ENCODE peak calls at places on chromosomes 7 and 10, in seven cellular contexts. One of them, this sample, is unnamed.

GRCh38 chr10:113442340-113442739 is 110.5 kb upstream of the HABP2 start:
- DNase-seq in AG04450: no peak
- DNase-seq in ovary: no peak
- DNase-seq in fibroblast of mammary gland: no peak
- DNase-seq in tibial artery: no peak
- DNase-seq in Calu3: no peak
- DNase-seq in IMR-90: no peak
- DNase-seq in this sample: no peak

GRCh38 chr10:96377816-96378294 is 19.1 kb upstream of the OPALIN start:
- DNase-seq in Calu3: no peak
- DNase-seq in fibroblast of mammary gland: peak
- DNase-seq in IMR-90: no peak
- DNase-seq in AG04450: no peak
- DNase-seq in ovary: peak
- DNase-seq in tibial artery: no peak
- DNase-seq in this sample: no peak

GRCh38 chr10:14093735-14094484 is 236.8 kb downstream of the FRMD4A start:
- DNase-seq in AG04450: peak
- DNase-seq in ovary: no peak
- DNase-seq in fibroblast of mammary gland: peak
- DNase-seq in tibial artery: no peak
- DNase-seq in IMR-90: peak
- DNase-seq in Calu3: peak
- DNase-seq in this sample: no peak

GRCh38 chr10:69766161-69766910 is 35.4 kb upstream of the COL13A1 start:
- DNase-seq in tibial artery: no peak
- DNase-seq in AG04450: no peak
- DNase-seq in IMR-90: no peak
- DNase-seq in Calu3: no peak
- DNase-seq in ovary: peak
- DNase-seq in fibroblast of mammary gland: peak
- DNase-seq in this sample: no peak

GRCh38 chr7:112938895-112939588 is 147.6 kb downstream of the GPR85 start:
- DNase-seq in ovary: peak
- DNase-seq in fibroblast of mammary gland: peak
- DNase-seq in tibial artery: peak
- DNase-seq in Calu3: peak
- DNase-seq in AG04450: no peak
- DNase-seq in IMR-90: peak
- DNase-seq in this sample: peak

GRCh38 chr10:119734396-119735332 is 8.8 kb downstream of the INPP5F start:
- DNase-seq in IMR-90: peak
- DNase-seq in ovary: no peak
- DNase-seq in AG04450: no peak
- DNase-seq in Calu3: no peak
- DNase-seq in tibial artery: no peak
- DNase-seq in fibroblast of mammary gland: peak
- DNase-seq in this sample: no peak

GRCh38 chr7:115289966-115290365 is 368.1 kb downstream of the MDFIC start:
- DNase-seq in Calu3: no peak
- DNase-seq in tibial artery: no peak
- DNase-seq in IMR-90: peak
- DNase-seq in AG04450: no peak
- DNase-seq in fibroblast of mammary gland: peak
- DNase-seq in ovary: no peak
- DNase-seq in this sample: no peak

GRCh38 chr7:87933605-87933952 is 472 bp upstream of the ADAM22 start:
- DNase-seq in IMR-90: no peak
- DNase-seq in Calu3: no peak
- DNase-seq in AG04450: no peak
- DNase-seq in ovary: no peak
- DNase-seq in tibial artery: no peak
- DNase-seq in fibroblast of mammary gland: no peak
- DNase-seq in this sample: no peak

GRCh38 chr10:9957352-9957751 is 1060.3 kb upstream of the CELF2 start:
- DNase-seq in IMR-90: peak
- DNase-seq in fibroblast of mammary gland: peak
- DNase-seq in AG04450: peak
- DNase-seq in ovary: no peak
- DNase-seq in Calu3: no peak
- DNase-seq in tibial artery: no peak
- DNase-seq in this sample: no peak

GRCh38 chr10:74754397-74754796 is 72.0 kb upstream of the KAT6B start:
- DNase-seq in Calu3: no peak
- DNase-seq in AG04450: no peak
- DNase-seq in IMR-90: peak
- DNase-seq in ovary: no peak
- DNase-seq in fibroblast of mammary gland: no peak
- DNase-seq in tibial artery: peak
- DNase-seq in this sample: no peak

GRCh38 chr7:132117181-132117580 is 459.1 kb downstream of the PLXNA4 start:
- DNase-seq in IMR-90: peak
- DNase-seq in fibroblast of mammary gland: peak
- DNase-seq in Calu3: no peak
- DNase-seq in tibial artery: no peak
- DNase-seq in ovary: no peak
- DNase-seq in AG04450: no peak
- DNase-seq in this sample: no peak

GRCh38 chr7:88331322-88331721 is 24.6 kb upstream of the STEAP4 start:
- DNase-seq in ovary: no peak
- DNase-seq in AG04450: no peak
- DNase-seq in Calu3: no peak
- DNase-seq in tibial artery: no peak
- DNase-seq in fibroblast of mammary gland: peak
- DNase-seq in IMR-90: no peak
- DNase-seq in this sample: no peak

GRCh38 chr7:11434371-11434770 is 397.6 kb downstream of the THSD7A start:
- DNase-seq in tibial artery: no peak
- DNase-seq in Calu3: no peak
- DNase-seq in ovary: no peak
- DNase-seq in AG04450: no peak
- DNase-seq in fibroblast of mammary gland: peak
- DNase-seq in IMR-90: no peak
- DNase-seq in this sample: no peak

GRCh38 chr7:91569702-91570457 is 305.6 kb downstream of the FZD1 start:
- DNase-seq in ovary: no peak
- DNase-seq in fibroblast of mammary gland: peak
- DNase-seq in tibial artery: no peak
- DNase-seq in AG04450: no peak
- DNase-seq in IMR-90: no peak
- DNase-seq in Calu3: no peak
- DNase-seq in this sample: no peak

GRCh38 chr7:149766215-149766614 is 7.2 kb downstream of the ZNF467 start:
- DNase-seq in Calu3: no peak
- DNase-seq in ovary: no peak
- DNase-seq in tibial artery: no peak
- DNase-seq in AG04450: no peak
- DNase-seq in fibroblast of mammary gland: no peak
- DNase-seq in IMR-90: no peak
- DNase-seq in this sample: no peak

GRCh38 chr10:12384906-12385305 is 35.6 kb downstream of the CAMK1D start:
- DNase-seq in tibial artery: no peak
- DNase-seq in Calu3: no peak
- DNase-seq in ovary: no peak
- DNase-seq in IMR-90: no peak
- DNase-seq in fibroblast of mammary gland: no peak
- DNase-seq in AG04450: no peak
- DNase-seq in this sample: no peak

GRCh38 chr7:127699853-127700252 is 47.9 kb downstream of the SND1 start:
- DNase-seq in fibroblast of mammary gland: no peak
- DNase-seq in IMR-90: no peak
- DNase-seq in Calu3: no peak
- DNase-seq in ovary: no peak
- DNase-seq in tibial artery: no peak
- DNase-seq in AG04450: no peak
- DNase-seq in this sample: no peak

GRCh38 chr10:129341131-129341530 is 125.9 kb upstream of the MGMT start:
- DNase-seq in AG04450: no peak
- DNase-seq in tibial artery: no peak
- DNase-seq in ovary: no peak
- DNase-seq in fibroblast of mammary gland: no peak
- DNase-seq in IMR-90: no peak
- DNase-seq in Calu3: no peak
- DNase-seq in this sample: no peak

GRCh38 chr10:129344103-129344502 is 122.9 kb upstream of the MGMT start:
- DNase-seq in AG04450: no peak
- DNase-seq in tibial artery: no peak
- DNase-seq in IMR-90: no peak
- DNase-seq in Calu3: no peak
- DNase-seq in ovary: no peak
- DNase-seq in fibroblast of mammary gland: no peak
- DNase-seq in this sample: no peak

GRCh38 chr10:129344506-129344905 is 122.5 kb upstream of the MGMT start:
- DNase-seq in ovary: no peak
- DNase-seq in AG04450: no peak
- DNase-seq in tibial artery: no peak
- DNase-seq in fibroblast of mammary gland: no peak
- DNase-seq in IMR-90: no peak
- DNase-seq in Calu3: no peak
- DNase-seq in this sample: no peak

GRCh38 chr10:129343141-129343540 is 123.9 kb upstream of the MGMT start:
- DNase-seq in Calu3: no peak
- DNase-seq in AG04450: no peak
- DNase-seq in tibial artery: no peak
- DNase-seq in IMR-90: no peak
- DNase-seq in ovary: no peak
- DNase-seq in fibroblast of mammary gland: no peak
- DNase-seq in this sample: no peak

DNA sequence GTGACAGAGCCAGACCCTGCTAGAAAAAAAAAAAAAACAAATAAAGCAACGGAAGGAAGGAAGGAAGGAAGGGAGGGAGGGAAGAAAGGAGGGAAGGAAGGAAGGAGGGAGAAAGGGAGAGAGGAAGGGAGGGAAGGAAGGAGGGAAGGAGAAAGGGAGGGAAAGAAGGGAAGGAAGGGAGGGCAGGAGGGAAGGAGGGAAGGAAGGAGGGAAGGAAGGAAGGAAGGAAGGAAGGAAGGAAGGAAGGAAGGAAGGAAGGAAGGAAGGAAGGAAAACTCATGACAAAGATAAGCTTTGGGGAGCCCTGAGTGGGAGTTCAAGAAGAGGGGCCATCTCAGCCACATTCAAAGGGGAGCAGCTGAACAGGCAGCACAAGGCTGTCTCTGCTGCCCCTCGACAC is 124.7 kb upstream of the MGMT start:
- DNase-seq in fibroblast of mammary gland: no peak
- DNase-seq in Calu3: no peak
- DNase-seq in tibial artery: no peak
- DNase-seq in IMR-90: no peak
- DNase-seq in AG04450: no peak
- DNase-seq in ovary: no peak
- DNase-seq in this sample: no peak
- TF ChIP-seq CTCF in fibroblast of mammary gland: no peak
- TF ChIP-seq CTCF in Calu3: no peak
- TF ChIP-seq CTCF in tibial artery: no peak
- TF ChIP-seq CTCF in IMR-90: no peak
- TF ChIP-seq CTCF in AG04450: no peak
- TF ChIP-seq CTCF in ovary: no peak
- TF ChIP-seq CTCF in this sample: no peak

GRCh38 chr10:7233259-7233991 is 177.4 kb downstream of the SFMBT2 start:
- DNase-seq in Calu3: no peak
- DNase-seq in AG04450: no peak
- DNase-seq in fibroblast of mammary gland: no peak
- DNase-seq in ovary: no peak
- DNase-seq in tibial artery: no peak
- DNase-seq in IMR-90: no peak
- DNase-seq in this sample: no peak

GRCh38 chr10:7239312-7239985 is 171.4 kb downstream of the SFMBT2 start:
- DNase-seq in ovary: no peak
- DNase-seq in fibroblast of mammary gland: no peak
- DNase-seq in AG04450: no peak
- DNase-seq in tibial artery: no peak
- DNase-seq in Calu3: no peak
- DNase-seq in IMR-90: no peak
- DNase-seq in this sample: no peak

GRCh38 chr10:7231420-7232414 is 179.1 kb downstream of the SFMBT2 start:
- DNase-seq in fibroblast of mammary gland: no peak
- DNase-seq in Calu3: no peak
- DNase-seq in AG04450: no peak
- DNase-seq in tibial artery: no peak
- DNase-seq in IMR-90: no peak
- DNase-seq in ovary: no peak
- DNase-seq in this sample: no peak

GRCh38 chr10:7234109-7234508 is 176.7 kb downstream of the SFMBT2 start:
- DNase-seq in IMR-90: no peak
- DNase-seq in AG04450: no peak
- DNase-seq in ovary: no peak
- DNase-seq in fibroblast of mammary gland: no peak
- DNase-seq in tibial artery: no peak
- DNase-seq in Calu3: no peak
- DNase-seq in this sample: no peak

GRCh38 chr10:7235376-7235775 is 175.5 kb downstream of the SFMBT2 start:
- DNase-seq in fibroblast of mammary gland: no peak
- DNase-seq in AG04450: no peak
- DNase-seq in ovary: no peak
- DNase-seq in tibial artery: no peak
- DNase-seq in IMR-90: no peak
- DNase-seq in Calu3: no peak
- DNase-seq in this sample: no peak
- TF ChIP-seq CTCF in fibroblast of mammary gland: no peak
- TF ChIP-seq CTCF in AG04450: no peak
- TF ChIP-seq CTCF in ovary: no peak
- TF ChIP-seq CTCF in tibial artery: no peak
- TF ChIP-seq CTCF in IMR-90: no peak
- TF ChIP-seq CTCF in Calu3: no peak
- TF ChIP-seq CTCF in this sample: no peak

GRCh38 chr10:34305189-34305588 is 509.9 kb downstream of the PARD3 start:
- DNase-seq in Calu3: peak
- DNase-seq in IMR-90: no peak
- DNase-seq in fibroblast of mammary gland: no peak
- DNase-seq in ovary: no peak
- DNase-seq in tibial artery: no peak
- DNase-seq in AG04450: no peak
- DNase-seq in this sample: no peak
- TF ChIP-seq CTCF in Calu3: no peak
- TF ChIP-seq CTCF in IMR-90: no peak
- TF ChIP-seq CTCF in fibroblast of mammary gland: no peak
- TF ChIP-seq CTCF in ovary: no peak
- TF ChIP-seq CTCF in tibial artery: no peak
- TF ChIP-seq CTCF in AG04450: peak
- TF ChIP-seq CTCF in this sample: no peak

DNA sequence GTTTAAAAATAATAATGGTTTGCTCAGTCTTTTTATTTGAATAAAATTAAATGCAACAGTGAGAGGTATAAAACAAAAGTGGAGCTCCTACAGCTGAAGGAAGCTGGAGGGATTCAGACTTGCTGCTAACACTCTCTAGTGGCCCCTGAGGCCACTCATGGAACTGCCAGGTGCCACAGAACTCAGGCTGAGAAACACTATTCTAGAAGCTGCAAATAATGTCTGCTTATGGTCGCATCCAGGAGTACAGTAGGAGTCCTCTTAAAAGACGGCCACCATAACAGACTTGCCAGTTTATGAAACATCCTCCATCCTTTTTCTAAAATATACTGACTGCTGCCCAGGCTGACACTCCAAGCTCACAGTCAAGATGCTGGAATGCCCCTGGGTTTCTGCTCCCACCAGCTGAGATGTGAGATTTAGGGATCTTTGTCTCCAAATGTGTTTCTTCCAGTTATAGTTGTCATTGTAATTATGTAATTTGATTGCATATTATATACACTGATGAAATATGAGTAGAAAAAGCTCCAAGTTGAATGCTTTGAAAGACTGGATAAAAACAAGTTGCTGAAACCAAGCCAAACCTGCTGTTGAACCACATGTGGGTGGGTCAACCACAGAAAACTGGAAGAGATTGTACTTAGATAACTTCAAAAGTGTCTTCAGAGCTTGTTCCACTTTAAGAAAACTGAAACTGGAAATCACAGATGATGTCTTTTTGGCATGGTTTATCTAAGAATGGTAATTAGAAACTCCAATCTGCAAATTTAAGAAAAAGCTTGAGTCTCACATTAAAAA is 213.7 kb upstream of the AOAH start:
- DNase-seq in Calu3: no peak
- DNase-seq in fibroblast of mammary gland: no peak
- DNase-seq in AG04450: no peak
- DNase-seq in ovary: no peak
- DNase-seq in IMR-90: no peak
- DNase-seq in tibial artery: no peak
- DNase-seq in this sample: no peak
- TF ChIP-seq CTCF in Calu3: no peak
- TF ChIP-seq CTCF in fibroblast of mammary gland: no peak
- TF ChIP-seq CTCF in AG04450: no peak
- TF ChIP-seq CTCF in ovary: no peak
- TF ChIP-seq CTCF in IMR-90: no peak
- TF ChIP-seq CTCF in tibial artery: no peak
- TF ChIP-seq CTCF in this sample: no peak